ENCODE peak calls at places on chromosome 19, in seven cellular contexts. I is A549, C is K562, A is H1, P is SK-N-SH, U is GM12878, L is HepG2. X is an unnamed sample.

GRCh38 chr19:33394006-33394722 is 20.7 kb downstream of the CEBPG start:
- DNase-seq in I (no peak), C (no peak), A (no peak), P (no peak), U (no peak), L (peak), X (peak)

GRCh38 chr19:16382775-16383543 is 58.3 kb downstream of the KLF2 start:
- DNase-seq in I (peak), C (peak), A (peak), P (peak), U (no peak), L (peak), X (peak)

GRCh38 chr19:6059996-6060599 is 50.2 kb downstream of the RFX2 start:
- DNase-seq in I (no peak), C (no peak), A (no peak), P (no peak), U (no peak), L (no peak), X (no peak)

GRCh38 chr19:42554046-42554575 is 25.8 kb upstream of the CEACAM1 start:
- DNase-seq in I (no peak), C (no peak), A (no peak), P (no peak), U (no peak), L (no peak), X (no peak)

GRCh38 chr19:50669319-50670101 is 20.3 kb downstream of the C19orf81 start:
- DNase-seq in I (peak), C (peak), A (peak), P (peak), U (no peak), L (no peak), X (peak)

GRCh38 chr19:57239982-57240310 is 486 bp upstream of the ZNF805 start:
- DNase-seq in I (no peak), C (no peak), A (no peak), P (no peak), U (no peak), L (no peak), X (no peak)

GRCh38 chr19:49929121-49929610 is at the start of the genes ATF5 and NUP62:
- DNase-seq in I (peak), C (peak), A (peak), P (peak), U (peak), L (peak), X (peak)

GRCh38 chr19:40717880-40718773 is 1.2 kb downstream of the ITPKC start:
- DNase-seq in I (peak), C (peak), A (no peak), P (no peak), U (no peak), L (peak), X (peak)

GRCh38 chr19:41193420-41194156 is 569 bp downstream of the CYP2S1 start:
- DNase-seq in I (peak), C (peak), A (no peak), P (no peak), U (no peak), L (no peak), X (no peak)

GRCh38 chr19:46603195-46603637 is 2.1 kb downstream of the CALM3 start:
- DNase-seq in I (no peak), C (peak), A (no peak), P (peak), U (no peak), L (peak), X (no peak)

GRCh38 chr19:46404039-46404883 is 9.1 kb downstream of the CCDC8 start:
- DNase-seq in I (peak), C (peak), A (peak), P (no peak), U (no peak), L (peak), X (peak)

GRCh38 chr19:14094854-14095253 is 4.3 kb upstream of the SAMD1 start:
- DNase-seq in I (no peak), C (no peak), A (no peak), P (no peak), U (no peak), L (no peak), X (no peak)

GRCh38 chr19:42303101-42303464 is 659 bp upstream of the PAFAH1B3 start:
- DNase-seq in I (no peak), C (no peak), A (peak), P (peak), U (no peak), L (no peak), X (no peak)

GRCh38 chr19:46951236-46951986 is 68.2 kb upstream of the NPAS1 start:
- DNase-seq in I (peak), C (no peak), A (no peak), P (no peak), U (no peak), L (peak), X (peak)

GRCh38 chr19:19403373-19403901 is 2.0 kb upstream of the GATAD2A start:
- DNase-seq in I (no peak), C (no peak), A (no peak), P (no peak), U (no peak), L (no peak), X (peak)

GRCh38 chr19:16367269-16367683 is 42.6 kb downstream of the KLF2 start:
- DNase-seq in I (no peak), C (no peak), A (no peak), P (no peak), U (peak), L (no peak), X (no peak)

GRCh38 chr19:17943284-17944221 is 10.7 kb downstream of the CCDC124 start:
- DNase-seq in I (no peak), C (peak), A (peak), P (no peak), U (no peak), L (no peak), X (no peak)

GRCh38 chr19:17938092-17938845 is 5.5 kb downstream of the CCDC124 start:
- DNase-seq in I (peak), C (peak), A (peak), P (peak), U (no peak), L (peak), X (peak)

GRCh38 chr19:17942582-17943283 is 9.9 kb downstream of the CCDC124 start:
- DNase-seq in I (no peak), C (peak), A (peak), P (no peak), U (no peak), L (no peak), X (no peak)

GRCh38 chr19:17944301-17944700 is 11.5 kb downstream of the CCDC124 start:
- DNase-seq in I (no peak), C (no peak), A (no peak), P (no peak), U (no peak), L (no peak), X (peak)

GRCh38 chr19:17942181-17942580 is 9.4 kb downstream of the CCDC124 start:
- DNase-seq in I (no peak), C (no peak), A (no peak), P (no peak), U (no peak), L (no peak), X (no peak)
- TF ChIP-seq RFX5 in I (no peak), C (no peak), A (no peak), P (no peak), U (no peak), L (no peak), X (no peak)

DNA sequence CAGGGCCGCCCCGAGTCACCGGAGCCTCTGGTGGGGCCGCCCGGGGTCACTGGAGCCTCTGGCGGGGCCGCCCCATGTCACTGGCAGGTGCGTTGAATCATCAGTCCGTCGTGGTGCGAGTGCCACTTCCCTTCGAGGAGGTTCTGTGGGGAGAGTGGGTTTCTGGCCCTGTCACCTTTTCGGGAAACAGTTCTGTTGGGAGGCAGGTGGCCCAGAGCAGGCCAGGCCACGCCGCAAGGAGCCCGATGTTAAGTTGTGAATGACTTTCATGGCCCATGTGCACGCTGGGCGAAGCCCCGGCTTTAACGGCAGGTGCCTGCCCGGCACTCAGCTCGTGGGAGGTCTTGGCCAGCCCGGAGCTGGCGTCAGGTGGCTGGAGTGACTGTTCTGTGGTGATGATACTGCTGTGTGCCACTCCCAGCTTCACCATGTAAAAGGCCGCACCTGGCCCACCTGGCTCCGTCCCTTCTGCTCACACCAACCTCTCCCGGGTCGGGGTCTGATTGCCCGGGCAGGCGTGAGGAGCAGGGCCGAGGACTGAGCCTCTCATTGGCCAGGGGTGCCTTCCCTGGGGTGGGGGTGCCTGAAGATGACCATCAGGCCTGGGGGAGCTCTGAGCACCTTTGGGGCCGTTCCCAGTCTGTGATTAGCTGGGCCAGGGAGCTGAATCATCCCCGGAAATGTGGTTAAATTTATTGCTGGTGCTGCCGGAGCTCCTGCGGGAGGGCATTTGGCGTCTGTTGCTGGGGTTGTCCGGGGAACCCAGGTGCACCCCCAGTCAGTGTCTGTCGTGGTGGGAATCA is 29.2 kb downstream of the CSNK1G2 start:
- DNase-seq in I (no peak), C (no peak), A (no peak), P (no peak), U (no peak), L (no peak), X (no peak)
- TF ChIP-seq RFX5 in I (no peak), C (no peak), A (no peak), P (no peak), U (no peak), L (no peak), X (no peak)

GRCh38 chr19:1763648-1764292 is 10.5 kb downstream of the ONECUT3 start:
- DNase-seq in I (no peak), C (no peak), A (no peak), P (no peak), U (no peak), L (no peak), X (no peak)

GRCh38 chr19:1764293-1764683 is 11.0 kb downstream of the ONECUT3 start:
- DNase-seq in I (no peak), C (no peak), A (no peak), P (no peak), U (no peak), L (no peak), X (no peak)

GRCh38 chr19:1765904-1766799 is 12.8 kb downstream of the ONECUT3 start:
- DNase-seq in I (no peak), C (no peak), A (peak), P (no peak), U (no peak), L (no peak), X (no peak)

GRCh38 chr19:1766800-1767352 is 13.6 kb downstream of the ONECUT3 start:
- DNase-seq in I (no peak), C (peak), A (peak), P (no peak), U (no peak), L (no peak), X (no peak)

DNA sequence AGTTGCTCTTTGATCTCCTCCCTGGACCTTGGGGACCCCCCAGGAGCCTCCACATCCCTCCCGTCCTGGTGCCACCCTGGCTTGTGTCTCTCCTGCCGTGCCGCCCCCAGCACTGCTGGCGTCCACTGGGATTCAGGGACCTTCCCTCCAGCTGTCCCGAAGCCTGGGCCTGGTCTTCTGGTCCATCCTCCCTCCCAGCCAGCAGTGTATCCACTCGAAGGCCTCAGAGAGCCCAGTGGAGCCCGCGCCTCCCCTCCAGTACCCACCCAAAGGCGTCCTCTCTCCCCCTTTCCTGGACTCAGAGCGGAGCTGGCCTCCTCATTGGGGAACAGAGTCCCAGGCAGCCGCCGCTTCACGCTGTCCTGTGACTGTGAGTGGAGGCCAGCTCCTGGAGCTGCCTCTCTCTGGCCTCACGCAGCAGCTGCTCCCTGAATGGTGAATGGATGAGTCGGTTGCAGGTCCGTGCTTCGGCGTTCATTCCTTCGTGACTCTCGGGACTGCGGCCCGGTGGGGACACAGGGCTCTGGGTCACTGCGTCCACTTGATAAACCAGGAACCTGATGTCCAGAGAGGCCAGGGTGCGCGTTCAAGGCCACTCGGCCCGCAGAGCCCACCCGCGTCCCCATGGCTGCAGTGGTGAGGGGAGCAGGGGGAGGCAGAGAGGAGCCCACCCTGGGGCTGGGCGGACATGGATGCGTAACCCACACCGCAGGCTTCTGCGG is 12.0 kb downstream of the ONECUT3 start:
- DNase-seq in I (no peak), C (no peak), A (peak), P (peak), U (no peak), L (no peak), X (no peak)
- TF ChIP-seq RFX5 in I (no peak), C (no peak), A (no peak), P (no peak), U (no peak), L (no peak), X (no peak)

GRCh38 chr19:638901-639250 is 803 bp upstream of the FGF22 start:
- DNase-seq in I (no peak), C (no peak), A (no peak), P (no peak), U (no peak), L (no peak), X (no peak)

GRCh38 chr19:640606-641170 is 1.0 kb downstream of the FGF22 start:
- DNase-seq in I (no peak), C (no peak), A (no peak), P (no peak), U (no peak), L (no peak), X (no peak)

GRCh38 chr19:640156-640548 is 473 bp downstream of the FGF22 start:
- DNase-seq in I (no peak), C (no peak), A (no peak), P (no peak), U (no peak), L (no peak), X (no peak)

GRCh38 chr19:641702-642101 is 2.0 kb downstream of the FGF22 start:
- DNase-seq in I (no peak), C (no peak), A (no peak), P (no peak), U (no peak), L (no peak), X (no peak)

DNA sequence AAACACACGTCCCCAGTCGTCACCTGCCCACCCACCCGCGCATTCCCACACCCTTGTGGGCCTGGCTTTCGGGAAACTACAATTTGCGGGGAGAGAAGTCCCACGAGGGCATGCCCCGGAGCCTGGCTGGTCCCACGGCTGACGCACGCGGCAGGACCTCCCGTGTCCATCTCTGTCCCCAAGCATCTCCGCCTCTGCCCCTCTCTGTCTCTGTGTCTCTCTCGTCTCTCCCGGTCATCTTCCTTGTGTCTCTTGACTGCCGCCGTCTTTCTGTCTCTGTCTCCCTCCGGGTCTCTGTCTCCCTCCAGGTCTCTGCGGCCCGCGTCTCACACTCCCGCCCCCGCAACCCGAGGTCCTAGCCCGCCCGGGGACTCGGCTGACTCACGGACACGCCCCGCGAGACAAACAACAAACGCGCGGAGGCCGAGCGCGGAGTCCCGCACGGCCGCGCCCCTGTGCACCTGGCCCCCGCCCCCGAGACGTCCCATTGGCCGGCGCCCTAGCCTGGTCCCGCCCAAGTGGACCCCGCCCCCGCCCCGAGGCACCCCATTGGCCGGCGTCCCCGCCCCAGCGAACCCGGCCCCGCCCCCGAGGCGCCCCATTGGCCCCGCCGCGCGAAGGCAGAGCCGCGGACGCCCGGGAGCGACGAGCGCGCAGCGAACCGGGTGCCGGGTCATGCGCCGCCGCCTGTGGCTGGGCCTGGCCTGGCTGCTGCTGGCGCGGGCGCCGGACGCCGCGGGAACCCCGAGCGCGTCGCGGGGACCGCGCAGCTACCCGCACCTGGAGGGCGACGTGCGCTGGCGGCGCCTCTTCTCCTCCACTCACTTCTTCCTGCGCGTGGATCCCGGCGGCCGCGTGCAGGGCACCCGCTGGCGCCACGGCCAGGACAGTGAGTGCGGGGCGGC is at the start of gene FGF22:
- DNase-seq in I (peak), C (peak), A (peak), P (peak), U (no peak), L (peak), X (peak)
- TF ChIP-seq RFX5 in I (no peak), C (no peak), A (no peak), P (no peak), U (no peak), L (no peak), X (no peak)

GRCh38 chr19:44800461-44800860 is 8.4 kb upstream of the BCAM start:
- DNase-seq in I (peak), C (peak), A (peak), P (peak), U (peak), L (peak), X (peak)

GRCh38 chr19:44794610-44795009 is 14.3 kb upstream of the BCAM start:
- DNase-seq in I (no peak), C (no peak), A (no peak), P (no peak), U (no peak), L (no peak), X (no peak)

GRCh38 chr19:44795398-44795987 is 13.4 kb upstream of the BCAM start:
- DNase-seq in I (no peak), C (no peak), A (no peak), P (no peak), U (no peak), L (no peak), X (no peak)

GRCh38 chr19:44799627-44800257 is 9.2 kb upstream of the BCAM start:
- DNase-seq in I (no peak), C (no peak), A (no peak), P (no peak), U (no peak), L (peak), X (no peak)

GRCh38 chr19:44796701-44797115 is 12.2 kb upstream of the BCAM start:
- DNase-seq in I (no peak), C (no peak), A (no peak), P (no peak), U (no peak), L (peak), X (peak)
- TF ChIP-seq RFX5 in I (no peak), C (no peak), A (no peak), P (no peak), U (no peak), L (no peak), X (no peak)

DNA sequence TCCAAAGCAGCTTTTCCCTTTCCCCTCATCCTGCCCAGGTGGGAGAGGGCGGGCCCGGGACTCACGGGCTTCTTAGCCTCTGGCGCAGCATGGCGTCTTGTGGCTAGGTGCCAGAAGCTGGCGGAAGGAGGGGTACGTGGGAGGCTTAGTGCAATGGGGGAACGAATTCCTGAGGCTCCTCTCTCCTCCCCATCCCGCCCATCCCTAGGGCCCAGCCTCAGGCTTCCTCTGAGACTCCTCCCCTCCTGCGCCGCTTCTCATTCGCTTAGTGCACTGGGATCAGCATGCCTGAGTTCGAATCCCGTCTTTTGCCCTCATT is 297.8 kb downstream of the ZNF536 start:
- DNase-seq in I (no peak), C (no peak), A (no peak), P (no peak), U (no peak), L (no peak), X (no peak)
- TF ChIP-seq RFX5 in I (no peak), C (no peak), A (no peak), P (no peak), U (no peak), L (no peak), X (no peak)

GRCh38 chr19:48239582-48240141 is 16.1 kb downstream of the CARD8 start:
- DNase-seq in I (no peak), C (no peak), A (no peak), P (no peak), U (no peak), L (no peak), X (peak)

GRCh38 chr19:48246101-48246500 is 9.6 kb downstream of the CARD8 start:
- DNase-seq in I (no peak), C (no peak), A (no peak), P (no peak), U (no peak), L (no peak), X (no peak)

GRCh38 chr19:48247212-48247611 is 8.5 kb downstream of the CARD8 start:
- DNase-seq in I (no peak), C (no peak), A (no peak), P (no peak), U (no peak), L (no peak), X (no peak)

GRCh38 chr19:48248081-48248833 is 7.5 kb downstream of the CARD8 start:
- DNase-seq in I (no peak), C (no peak), A (no peak), P (no peak), U (no peak), L (no peak), X (no peak)

GRCh38 chr19:48244289-48244688 is 11.4 kb downstream of the CARD8 start:
- DNase-seq in I (no peak), C (no peak), A (no peak), P (no peak), U (no peak), L (no peak), X (no peak)
- TF ChIP-seq RFX5 in I (no peak), C (no peak), A (no peak), P (no peak), U (no peak), L (no peak), X (no peak)

X was measured in IMR-90.